ENCODE peak calls at places on chromosomes 13 and 19, in four cellular contexts. G, K, R and E are unnamed samples.
A peak's percentile ranks its signal among the peaks of the same experiment; 100 is the strongest.

GRCh38 chr19:28012361-28012760 is 1200.6 kb downstream of the UQCRFS1 start:
- DNase-seq in G (no peak), K (no peak), R (no peak), E (no peak)

GRCh38 chr13:21741396-21741795 is 70.5 kb downstream of the FGF9 start:
- DNase-seq in G (no peak), K (no peak), R (no peak), E (no peak)

GRCh38 chr13:32153056-32153455 is 121.5 kb downstream of the FRY start:
- DNase-seq in G (no peak), K (no peak), R (no peak), E (no peak)

GRCh38 chr13:22428188-22428828 is 752.5 kb upstream of the SGCG start:
- DNase-seq in G (no peak), K (no peak), R (no peak), E (no peak)

GRCh38 chr19:2231621-2232221 is 4.4 kb downstream of the PLEKHJ1 start:
- DNase-seq in G (no peak), K (no peak), R (no peak), E (no peak)

GRCh38 chr13:44092053-44092452 is 212.3 kb downstream of the LACC1 start:
- DNase-seq in G (no peak), K (no peak), R (no peak), E (no peak)

GRCh38 chr13:111531505-111531904 is 211.1 kb downstream of the TEX29 start:
- DNase-seq in G (no peak), K (no peak), R (no peak), E (no peak)

GRCh38 chr13:34750078-34750703 is 191.9 kb upstream of the NBEA start:
- DNase-seq in G (peak; percentile 2), K (no peak), R (no peak), E (no peak)

GRCh38 chr13:43360196-43360595 is 336.8 kb downstream of the DNAJC15 start:
- DNase-seq in G (no peak), K (no peak), R (no peak), E (no peak)

GRCh38 chr13:75180805-75181455 is 301.0 kb downstream of the TBC1D4 start:
- DNase-seq in G (no peak), K (no peak), R (no peak), E (no peak)